ENCODE peak calls at places on chromosomes 16 and 17, in eight cellular contexts. S is adrenal gland, C is ovary, H is A549, Y is H1, J is body of pancreas, A is heart left ventricle, F is tibial nerve. K is an unnamed sample.

GRCh38 chr17:1147664-1148063 is 32.1 kb downstream of the ABR start:
- DNase-seq in S (no peak), F (no peak), A (no peak), J (peak), H (peak), C (no peak), Y (peak), K (no peak)

GRCh38 chr17:79993390-79994221 is 42.1 kb downstream of the TBC1D16 start:
- DNase-seq in F (peak), J (peak), C (peak), A (peak), S (peak), H (peak), Y (no peak), K (peak)

GRCh38 chr17:9875441-9875840 is 29.6 kb downstream of the RCVRN start:
- DNase-seq in J (no peak), F (no peak), A (no peak), C (no peak), H (no peak), S (no peak), Y (no peak), K (no peak)

GRCh38 chr17:44220211-44221071 is 966 bp upstream of the UBTF start:
- DNase-seq in S (peak), J (peak), F (no peak), C (peak), Y (peak), H (no peak), A (peak), K (no peak)

GRCh38 chr17:38599398-38599856 is 6.3 kb downstream of the SRCIN1 start:
- DNase-seq in J (no peak), F (no peak), C (no peak), A (no peak), H (no peak), S (no peak), Y (no peak), K (no peak)

GRCh38 chr17:80187090-80187489 is 17.3 kb downstream of the CARD14 start:
- DNase-seq in F (no peak), J (no peak), S (peak), Y (no peak), H (peak), A (no peak), C (no peak), K (no peak)

GRCh38 chr16:29702307-29702706 is 23.3 kb downstream of the QPRT start:
- DNase-seq in A (no peak), F (no peak), J (no peak), H (no peak), Y (no peak), S (no peak), C (no peak), K (no peak)

GRCh38 chr17:50685691-50686493 is 21.8 kb downstream of the ANKRD40 start:
- DNase-seq in S (peak), F (no peak), A (no peak), Y (no peak), J (no peak), H (no peak), C (no peak), K (peak)

GRCh38 chr17:55751720-55752250 is 934 bp downstream of the PCTP start:
- DNase-seq in J (no peak), A (no peak), Y (no peak), H (no peak), F (no peak), C (no peak), S (no peak), K (no peak)

GRCh38 chr17:78459696-78460095 is 81.2 kb downstream of the PGS1 start:
- DNase-seq in J (no peak), Y (no peak), C (no peak), A (peak), H (no peak), F (no peak), S (no peak), K (no peak)

GRCh38 chr16:24046442-24046841 is 209.7 kb upstream of the CACNG3 start:
- DNase-seq in A (no peak), J (no peak), F (no peak), S (no peak), C (no peak), H (no peak), Y (peak), K (no peak)

GRCh38 chr17:57601328-57601727 is 143.8 kb downstream of the CCDC182 start:
- DNase-seq in A (no peak), H (no peak), J (no peak), S (peak), C (no peak), Y (no peak), F (no peak), K (no peak)

GRCh38 chr16:22370038-22370541 is 4.3 kb downstream of the CDR2 start:
- DNase-seq in Y (no peak), F (no peak), H (no peak), S (no peak), J (no peak), C (no peak), A (no peak), K (no peak)

GRCh38 chr16:18804540-18804939 is 3.2 kb upstream of the ARL6IP1 start:
- DNase-seq in Y (no peak), S (no peak), C (no peak), H (no peak), F (no peak), J (no peak), A (no peak), K (no peak)

GRCh38 chr17:57945999-57946797 is 9.0 kb downstream of the CUEDC1 start:
- DNase-seq in A (no peak), F (no peak), S (no peak), C (no peak), Y (no peak), J (no peak), H (no peak), K (no peak)

GRCh38 chr16:23842137-23842600 is 6.4 kb downstream of the PRKCB start:
- DNase-seq in J (no peak), A (no peak), C (no peak), S (no peak), F (no peak), H (no peak), Y (no peak), K (no peak)

GRCh38 chr16:24118126-24118821 is 137.9 kb upstream of the CACNG3 start:
- DNase-seq in J (no peak), A (no peak), H (no peak), F (no peak), S (no peak), C (no peak), Y (no peak), K (no peak)

GRCh38 chr17:56866496-56866895 is 32.5 kb downstream of the DGKE start:
- DNase-seq in S (no peak), J (no peak), F (no peak), Y (no peak), H (no peak), A (no peak), C (no peak), K (no peak)

GRCh38 chr17:40978752-40979151 is 5.4 kb downstream of the KRT40 start:
- DNase-seq in H (no peak), C (no peak), F (no peak), S (no peak), A (no peak), J (peak), Y (no peak), K (no peak)

GRCh38 chr16:47715442-47716054 is 254.4 kb downstream of the PHKB start:
- DNase-seq in S (no peak), Y (no peak), F (no peak), H (no peak), C (no peak), J (no peak), A (no peak), K (no peak)

GRCh38 chr16:84918006-84918909 is 93.1 kb downstream of the ZDHHC7 start:
- DNase-seq in Y (no peak), A (peak), S (no peak), J (no peak), F (no peak), C (no peak), H (no peak), K (no peak)

GRCh38 chr17:73724341-73724740 is 80.1 kb upstream of the SDK2 start:
- DNase-seq in Y (no peak), C (no peak), F (no peak), A (no peak), S (no peak), H (no peak), J (no peak), K (no peak)

GRCh38 chr17:74757502-74757901 is 9.1 kb downstream of the NHERF1 start:
- DNase-seq in S (peak), H (no peak), C (peak), Y (no peak), A (peak), J (no peak), F (no peak), K (no peak)

GRCh38 chr16:56997264-56997663 is 7.9 kb downstream of the NLRC5 start:
- DNase-seq in C (no peak), S (no peak), H (no peak), Y (no peak), F (no peak), J (no peak), A (peak), K (no peak)

GRCh38 chr17:77693776-77694175 is 264.7 kb upstream of the TNRC6C start:
- DNase-seq in H (no peak), S (no peak), F (no peak), J (no peak), Y (no peak), C (no peak), A (no peak), K (peak)

GRCh38 chr17:40021471-40021961 is 6.3 kb downstream of the CSF3 start:
- DNase-seq in F (no peak), S (peak), C (peak), H (peak), A (peak), J (no peak), Y (no peak), K (no peak)

GRCh38 chr16:49473131-49473530 is 99.5 kb downstream of the C16orf78 start:
- DNase-seq in A (no peak), Y (no peak), C (peak), H (no peak), S (no peak), F (no peak), J (no peak), K (no peak)

GRCh38 chr16:1181715-1182671 is 29.1 kb downstream of the CACNA1H start:
- DNase-seq in C (peak), Y (no peak), A (peak), F (no peak), S (peak), H (peak), J (peak), K (no peak)

GRCh38 chr17:81387235-81388060 is 7.8 kb upstream of the BAHCC1 start:
- DNase-seq in S (peak), A (no peak), J (peak), H (peak), Y (no peak), C (peak), F (no peak), K (no peak)

GRCh38 chr17:32487460-32488176 is 825 bp downstream of the CDK5R1 start:
- DNase-seq in J (no peak), F (no peak), H (no peak), S (peak), Y (no peak), C (peak), A (no peak), K (no peak)

GRCh38 chr16:53899471-53899870 is 195.5 kb downstream of the FTO start:
- DNase-seq in H (no peak), F (no peak), S (no peak), J (no peak), A (no peak), Y (no peak), C (no peak), K (no peak)

GRCh38 chr16:4263504-4264436 is 9.1 kb downstream of the TFAP4 start:
- DNase-seq in J (peak), C (peak), S (peak), A (peak), H (peak), F (peak), Y (peak), K (peak)

GRCh38 chr17:67528751-67529436 is 151.8 kb downstream of the PITPNC1 start:
- DNase-seq in A (peak), J (peak), F (peak), C (peak), S (peak), H (peak), Y (peak), K (peak)

GRCh38 chr16:25707982-25708583 is 16.3 kb downstream of the HS3ST4 start:
- DNase-seq in H (no peak), S (peak), J (peak), F (no peak), C (no peak), Y (peak), A (no peak), K (no peak)

GRCh38 chr16:89473136-89473712 is 17.1 kb downstream of the ANKRD11 start:
- DNase-seq in H (no peak), Y (no peak), J (no peak), S (no peak), C (no peak), F (no peak), A (no peak), K (no peak)

DNA sequence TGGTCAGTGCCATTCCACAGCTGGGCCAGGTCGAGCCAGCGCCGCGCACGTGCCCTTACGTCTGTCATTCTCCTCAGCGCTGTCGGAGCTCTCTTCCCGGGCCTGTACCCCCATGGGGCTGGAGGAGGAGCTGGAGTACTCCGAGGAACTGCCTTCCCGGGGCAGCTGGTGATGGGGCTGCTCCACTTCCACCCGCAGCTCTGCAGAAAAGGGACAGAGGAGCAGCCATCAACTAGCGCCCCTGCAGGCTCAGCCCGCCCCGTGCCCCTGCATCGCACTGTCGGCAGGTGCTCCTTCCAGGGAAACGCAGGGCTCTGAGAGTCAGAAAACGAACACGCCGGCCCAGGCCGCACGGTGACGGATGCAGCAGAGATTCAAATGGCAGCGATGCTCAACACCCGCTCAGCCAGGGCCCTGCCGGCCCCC is 20.9 kb downstream of the MAP1LC3B start:
- DNase-seq in F (no peak), J (no peak), Y (no peak), S (peak), C (peak), A (no peak), H (no peak), K (no peak)
- H3K4me3 ChIP-seq in F (no peak), J (no peak), Y (no peak), S (no peak), C (no peak), A (no peak), H (no peak), K (no peak)

DNA sequence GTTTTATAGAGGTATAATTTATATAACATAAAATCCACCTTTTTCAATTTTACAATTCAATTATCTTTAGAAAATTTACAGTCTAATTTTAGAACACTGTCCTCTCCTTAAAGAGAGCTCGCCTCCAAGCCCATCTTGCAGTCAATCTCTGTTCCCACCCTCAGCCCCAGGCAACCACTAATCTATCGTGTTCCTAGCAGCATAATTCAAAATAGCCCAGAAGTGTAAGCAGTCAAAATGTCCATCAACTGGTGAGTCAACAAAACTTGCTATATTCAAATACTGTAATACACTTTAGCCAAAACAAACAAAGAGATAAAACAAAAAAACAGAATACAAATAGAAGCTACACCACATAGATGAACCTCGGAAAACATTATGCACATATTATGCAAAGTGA is 1006.8 kb upstream of the EEF2KMT start:
- DNase-seq in S (no peak), Y (no peak), H (no peak), J (no peak), C (no peak), A (no peak), F (no peak), K (no peak)
- TF ChIP-seq POLR2A in S (no peak), Y (no peak), H (no peak), J (no peak), C (no peak), A (no peak), F (no peak), K (no peak)

DNA sequence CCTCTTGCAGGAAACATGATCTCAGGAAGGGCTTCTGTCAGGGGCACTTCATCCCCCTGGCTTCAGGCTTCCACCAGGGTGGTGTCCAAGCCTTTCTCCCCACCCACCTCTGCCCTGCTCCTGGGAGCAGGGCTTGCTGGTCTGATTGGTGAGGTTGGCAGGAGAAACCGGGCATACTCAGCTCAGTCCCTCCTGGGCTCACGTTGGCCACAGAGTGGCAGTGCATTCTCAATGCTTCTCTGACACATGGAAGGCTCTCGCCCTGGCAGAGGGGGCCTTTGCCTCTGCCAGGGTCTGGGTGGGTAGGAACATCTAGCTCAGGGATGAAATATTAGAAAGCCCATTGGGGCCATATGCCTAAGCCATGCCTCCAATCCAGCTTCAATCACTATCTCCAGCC is 142.8 kb downstream of the AXIN2 start:
- DNase-seq in J (no peak), A (no peak), S (no peak), F (no peak), Y (no peak), C (no peak), H (no peak), K (no peak)
- TF ChIP-seq CTCF in J (no peak), A (no peak), S (no peak), F (no peak), Y (no peak), C (no peak), H (peak), K (no peak)

GRCh38 chr17:34582185-34582900 is 3.0 kb downstream of the TMEM132E start:
- DNase-seq in A (no peak), S (no peak), H (no peak), C (no peak), J (no peak), F (no peak), Y (no peak), K (no peak)

GRCh38 chr17:34579979-34580684 is 750 bp downstream of the TMEM132E start:
- DNase-seq in C (peak), Y (peak), F (no peak), J (peak), A (peak), H (peak), S (peak), K (no peak)

GRCh38 chr17:34579017-34579946 is at the start of gene TMEM132E:
- DNase-seq in F (no peak), A (no peak), S (peak), C (peak), Y (peak), J (peak), H (no peak), K (no peak)

GRCh38 chr17:34581446-34582184 is 2.2 kb downstream of the TMEM132E start:
- DNase-seq in H (no peak), Y (no peak), F (no peak), C (peak), J (no peak), A (no peak), S (no peak), K (no peak)

DNA sequence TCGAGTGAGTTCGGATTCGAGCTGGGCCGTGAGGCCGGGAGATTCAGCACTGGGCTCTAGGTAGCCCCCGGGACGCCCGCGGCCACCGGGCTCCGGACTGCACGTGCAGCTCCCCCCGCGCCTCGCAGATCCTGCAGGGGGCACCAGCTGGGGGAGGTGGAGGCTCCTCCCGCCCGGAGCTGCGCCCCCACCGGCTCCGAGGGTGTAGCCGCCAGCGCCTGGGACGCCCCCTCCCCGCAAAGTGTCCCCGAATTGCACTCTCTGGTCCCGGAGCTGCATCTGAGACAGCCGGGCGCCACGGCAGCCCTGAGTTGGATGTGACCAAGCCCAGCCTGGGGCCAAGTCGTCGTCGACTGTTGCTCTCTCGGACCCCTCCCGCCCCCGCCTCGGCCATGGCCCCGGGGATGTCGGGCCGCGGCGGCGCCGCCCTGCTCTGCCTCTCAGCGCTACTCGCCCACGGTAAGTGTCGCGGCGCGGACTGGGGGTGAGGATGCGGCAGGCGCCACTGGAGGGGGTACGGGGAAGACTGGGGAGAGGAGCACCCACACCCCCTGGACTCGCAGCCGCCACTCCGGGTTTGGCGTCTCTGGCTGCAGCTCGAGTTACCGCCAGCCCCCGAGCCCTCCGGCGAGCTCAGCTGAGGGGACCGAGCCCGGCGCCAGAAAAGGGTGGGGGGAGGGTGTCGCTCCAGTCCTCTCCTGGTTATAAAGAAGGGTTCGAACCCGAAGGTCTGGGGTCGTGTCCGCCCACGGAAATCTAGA is 1.5 kb downstream of the TMEM132E start:
- DNase-seq in C (no peak), Y (peak), H (no peak), S (no peak), J (no peak), A (no peak), F (no peak), K (no peak)
- H3K4me3 ChIP-seq in C (peak), Y (peak), H (peak), S (no peak), J (no peak), A (peak), F (peak), K (no peak)